ENCODE peak calls at places on chromosomes 16 and 17, in eight cellular contexts. B is heart left ventricle, Y is IMR-90, I is endothelial cell of umbilical vein, A is breast epithelium, M is A549, R is ovary, H is right lobe of liver. D is an unnamed sample.

GRCh38 chr17:82487898-82488297 is 29.4 kb downstream of the NARF start:
- DNase-seq in Y (no peak), R (no peak), A (no peak), B (peak), H (no peak), M (no peak), I (no peak), D (no peak)

GRCh38 chr17:18257747-18258355 is 687 bp downstream of the FLII start:
- DNase-seq in A (peak), M (peak), R (peak), B (peak), Y (peak), I (peak), H (peak), D (no peak)

GRCh38 chr16:58236831-58237230 is 38.9 kb upstream of the CSNK2A2 start:
- DNase-seq in B (no peak), Y (no peak), M (no peak), H (no peak), R (no peak), I (no peak), A (no peak), D (no peak)

GRCh38 chr16:19963306-19963705 is 78.7 kb upstream of the GPRC5B start:
- DNase-seq in I (no peak), B (peak), A (no peak), H (no peak), Y (no peak), M (no peak), R (no peak), D (no peak)

GRCh38 chr17:36979585-36979941 is 30.8 kb downstream of the AATF start:
- DNase-seq in A (no peak), I (peak), Y (no peak), R (no peak), H (no peak), M (no peak), B (no peak), D (no peak)

GRCh38 chr16:6753553-6753952 is 579.1 kb upstream of the RBFOX1 start:
- DNase-seq in Y (no peak), R (no peak), A (no peak), H (no peak), I (no peak), B (no peak), M (no peak), D (no peak)

GRCh38 chr17:1830288-1830687 is 483 bp downstream of the RPA1 start:
- DNase-seq in I (peak), R (no peak), Y (no peak), M (peak), H (no peak), A (no peak), B (no peak), D (no peak)

GRCh38 chr17:1112875-1113274 is 66.9 kb downstream of the ABR start:
- DNase-seq in M (no peak), R (no peak), I (no peak), H (no peak), A (no peak), B (no peak), Y (no peak), D (no peak)

GRCh38 chr16:30005341-30006094 is 5.3 kb downstream of the DOC2A start:
- DNase-seq in H (no peak), Y (peak), B (no peak), I (peak), A (no peak), M (peak), R (no peak), D (no peak)

GRCh38 chr17:58446086-58446485 is 28.8 kb upstream of the RNF43 start:
- DNase-seq in B (no peak), R (no peak), H (no peak), Y (no peak), M (no peak), I (no peak), A (no peak), D (no peak)

GRCh38 chr16:77956231-77956630 is 66.1 kb upstream of the CLEC3A start:
- DNase-seq in M (no peak), R (no peak), H (no peak), B (no peak), I (no peak), A (no peak), Y (no peak), D (no peak)

GRCh38 chr16:59665618-59666220 is 931.6 kb upstream of the GOT2 start:
- DNase-seq in M (no peak), Y (no peak), I (no peak), A (no peak), H (no peak), B (no peak), R (no peak), D (no peak)

GRCh38 chr17:31394544-31394943 is 3.1 kb downstream of the RAB11FIP4 start:
- DNase-seq in R (peak), M (no peak), Y (peak), B (peak), H (no peak), I (peak), A (no peak), D (no peak)

GRCh38 chr17:65228734-65229390 is 91.7 kb downstream of the RGS9 start:
- DNase-seq in I (peak), A (no peak), Y (peak), M (no peak), H (no peak), R (no peak), B (no peak), D (no peak)

GRCh38 chr17:4583796-4584124 is 569 bp upstream of the SMTNL2 start:
- DNase-seq in R (peak), M (peak), A (no peak), B (peak), Y (no peak), I (peak), H (no peak), D (no peak)

GRCh38 chr17:28973414-28973813 is 22.1 kb upstream of the PHF12 start:
- DNase-seq in Y (peak), B (peak), R (no peak), A (no peak), M (no peak), H (no peak), I (no peak), D (no peak)

GRCh38 chr17:47728214-47728877 is 4.7 kb upstream of the TBX21 start:
- DNase-seq in R (no peak), B (no peak), A (no peak), M (no peak), H (no peak), I (no peak), Y (no peak), D (no peak)
- H3K4me3 ChIP-seq in R (no peak), B (no peak), A (no peak), M (no peak), H (no peak), I (no peak), Y (no peak), D (no peak)

DNA sequence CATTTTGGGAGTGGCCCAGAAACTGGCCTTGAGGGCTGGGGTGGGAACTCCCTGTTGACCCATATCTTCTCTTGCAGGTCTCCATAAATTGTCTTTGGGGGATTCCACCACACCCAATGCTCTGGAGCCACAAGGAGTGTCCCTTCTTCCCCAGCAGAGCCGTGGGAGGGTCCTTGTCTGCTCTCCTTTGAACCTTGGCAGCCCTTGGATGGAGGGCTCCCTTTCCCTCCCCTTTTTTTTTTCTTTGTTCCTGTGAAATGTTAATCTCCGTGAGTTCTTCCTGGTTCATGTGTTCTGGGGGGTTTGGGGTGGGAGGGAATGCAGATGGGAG is 6.3 kb downstream of the ELOB start:
- DNase-seq in I (no peak), R (no peak), Y (no peak), A (no peak), H (no peak), B (no peak), M (no peak), D (no peak)
- H3K27ac ChIP-seq in I (no peak), R (no peak), Y (no peak), A (peak), H (no peak), B (no peak), M (peak), D (peak)

DNA sequence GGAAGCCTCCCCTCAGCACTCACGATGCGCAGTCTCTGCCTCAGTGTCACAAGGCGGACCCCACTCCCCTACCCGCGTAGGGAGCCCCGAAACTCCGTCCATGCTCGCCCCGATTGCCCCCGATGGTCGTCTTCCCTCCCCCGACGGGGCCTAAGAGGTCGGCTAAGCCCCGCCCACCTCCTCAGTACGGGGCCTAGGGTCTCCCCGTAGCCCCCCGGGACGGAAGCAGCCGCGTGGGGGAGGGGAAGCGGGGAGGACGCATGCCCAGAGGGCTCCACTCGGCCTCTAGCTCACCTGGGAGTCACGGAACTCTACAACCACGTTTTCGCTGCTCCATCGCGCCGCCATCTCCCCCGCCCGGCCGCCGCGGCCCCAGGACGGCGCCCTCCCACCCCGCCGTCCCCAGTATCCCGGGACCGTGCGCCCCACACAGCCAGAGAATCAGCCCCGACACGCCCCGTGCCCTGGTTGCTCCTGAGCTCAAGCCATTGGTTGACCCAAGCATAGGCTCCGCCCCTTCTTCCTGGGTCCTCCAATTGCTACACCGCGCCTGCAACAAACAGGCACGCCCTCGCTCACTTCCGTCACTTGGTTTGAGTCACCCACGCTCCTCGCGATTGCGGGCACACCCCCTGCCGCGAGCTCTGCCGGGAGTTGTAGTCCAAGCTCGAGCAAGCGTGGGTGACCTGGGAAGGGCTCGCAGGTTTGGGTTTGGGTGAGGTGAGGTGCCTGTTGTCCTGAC is at the start of gene WDR59:
- DNase-seq in M (peak), A (peak), Y (peak), I (peak), R (peak), B (peak), H (peak), D (peak)
- TF ChIP-seq POLR2A in M (peak), A (no peak), Y (peak), I (peak), R (peak), B (no peak), H (peak), D (peak)

GRCh38 chr17:35241520-35241919 is 1.4 kb upstream of the SLFN5 start:
- DNase-seq in A (no peak), I (no peak), Y (no peak), M (no peak), R (peak), H (no peak), B (no peak), D (no peak)
- H3K4me3 ChIP-seq in A (peak), I (no peak), Y (no peak), M (no peak), R (peak), H (no peak), B (peak), D (peak)

DNA sequence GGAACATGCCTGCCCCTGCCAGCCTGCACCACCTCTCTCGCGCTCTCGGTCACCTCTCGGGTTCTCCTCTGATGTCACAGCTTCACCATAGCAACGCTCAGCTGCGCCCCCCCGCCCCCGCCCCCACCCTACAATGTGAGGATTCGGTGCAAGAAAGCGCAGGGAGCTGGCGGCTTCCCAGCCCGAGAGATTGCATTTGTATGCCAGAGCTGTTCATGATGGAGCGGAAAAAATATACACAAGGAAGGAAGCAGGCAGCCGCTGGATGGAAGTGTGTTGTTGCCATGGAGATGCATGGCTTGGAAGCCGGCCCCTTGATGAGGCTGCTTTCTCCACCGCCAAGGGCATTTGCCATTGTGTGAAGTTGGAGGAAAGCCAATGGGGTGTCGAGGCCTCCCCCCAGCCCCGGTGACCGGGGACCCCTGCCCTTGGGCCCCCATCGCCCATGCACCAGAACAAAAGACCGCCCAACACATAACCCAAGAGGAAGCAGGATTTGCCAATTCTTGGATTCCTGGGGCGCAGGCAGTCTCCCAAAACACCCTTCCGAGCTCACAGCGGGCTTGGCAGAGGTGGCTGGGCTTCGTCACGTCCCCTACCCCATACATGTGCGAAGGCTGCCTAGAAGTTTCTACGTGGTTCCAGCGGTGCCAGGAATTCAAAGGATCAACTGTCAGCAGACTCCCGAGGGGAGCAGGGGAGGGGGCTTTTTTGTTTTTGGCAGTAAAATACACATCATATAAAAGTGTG is 81.0 kb upstream of the PLCG2 start:
- DNase-seq in R (no peak), M (no peak), A (no peak), B (peak), I (peak), Y (no peak), H (peak), D (no peak)
- H3K27ac ChIP-seq in R (no peak), M (no peak), A (no peak), B (no peak), I (peak), Y (no peak), H (no peak), D (peak)

GRCh38 chr17:42389135-42389417 is 834 bp upstream of the STAT3 start:
- DNase-seq in Y (no peak), I (no peak), B (no peak), R (no peak), A (no peak), H (no peak), M (no peak), D (no peak)

GRCh38 chr17:42386784-42387183 is 1.5 kb downstream of the STAT3 start:
- DNase-seq in R (no peak), M (no peak), B (no peak), H (no peak), Y (no peak), I (no peak), A (no peak), D (no peak)

GRCh38 chr17:42388381-42389134 is at the start of gene STAT3:
- DNase-seq in M (peak), H (peak), A (peak), B (peak), I (peak), Y (peak), R (peak), D (peak)

GRCh38 chr17:42387221-42387657 is 1.0 kb downstream of the STAT3 start:
- DNase-seq in Y (peak), H (no peak), B (no peak), I (peak), R (no peak), M (no peak), A (no peak), D (no peak)

DNA sequence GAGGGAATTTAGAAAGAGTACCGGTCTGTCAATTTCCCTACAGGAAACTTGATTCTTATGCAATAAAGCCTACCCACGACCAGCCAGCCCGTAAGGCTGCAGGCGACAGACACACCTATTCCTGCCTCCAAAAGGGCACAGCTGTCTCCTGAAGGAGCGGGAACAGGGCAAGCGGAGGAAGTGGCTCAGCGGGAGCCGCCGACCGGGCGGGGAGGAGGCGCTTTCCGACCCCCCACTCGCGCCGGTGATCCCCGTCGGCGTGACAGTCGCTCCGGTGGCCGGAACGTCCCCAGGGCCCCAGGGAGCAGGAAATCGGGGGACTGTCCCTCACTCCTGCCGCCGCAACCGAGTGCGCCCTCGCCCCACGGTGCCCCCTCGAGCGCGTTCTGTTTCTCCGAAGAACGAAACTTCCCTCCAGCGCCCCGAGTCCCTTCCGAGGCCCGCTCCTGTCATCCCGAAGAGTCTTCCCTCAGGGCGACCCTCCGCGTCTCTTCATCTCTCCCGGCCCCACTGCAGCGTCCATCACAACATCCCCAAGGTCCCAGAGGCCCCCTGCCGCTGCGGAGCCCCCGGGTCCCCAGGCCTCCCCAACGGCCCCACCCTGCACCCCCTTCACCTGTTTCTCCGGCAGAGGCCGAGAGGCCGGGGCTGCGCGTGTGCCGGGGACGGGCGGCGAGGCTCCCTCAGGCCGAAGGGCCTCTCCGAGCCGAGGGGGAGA is 420 bp downstream of the STAT3 start:
- DNase-seq in H (peak), R (peak), B (peak), A (peak), I (peak), M (no peak), Y (no peak), D (no peak)
- TF ChIP-seq POLR2A in H (no peak), R (no peak), B (peak), A (no peak), I (no peak), M (no peak), Y (no peak), D (peak)

DNA sequence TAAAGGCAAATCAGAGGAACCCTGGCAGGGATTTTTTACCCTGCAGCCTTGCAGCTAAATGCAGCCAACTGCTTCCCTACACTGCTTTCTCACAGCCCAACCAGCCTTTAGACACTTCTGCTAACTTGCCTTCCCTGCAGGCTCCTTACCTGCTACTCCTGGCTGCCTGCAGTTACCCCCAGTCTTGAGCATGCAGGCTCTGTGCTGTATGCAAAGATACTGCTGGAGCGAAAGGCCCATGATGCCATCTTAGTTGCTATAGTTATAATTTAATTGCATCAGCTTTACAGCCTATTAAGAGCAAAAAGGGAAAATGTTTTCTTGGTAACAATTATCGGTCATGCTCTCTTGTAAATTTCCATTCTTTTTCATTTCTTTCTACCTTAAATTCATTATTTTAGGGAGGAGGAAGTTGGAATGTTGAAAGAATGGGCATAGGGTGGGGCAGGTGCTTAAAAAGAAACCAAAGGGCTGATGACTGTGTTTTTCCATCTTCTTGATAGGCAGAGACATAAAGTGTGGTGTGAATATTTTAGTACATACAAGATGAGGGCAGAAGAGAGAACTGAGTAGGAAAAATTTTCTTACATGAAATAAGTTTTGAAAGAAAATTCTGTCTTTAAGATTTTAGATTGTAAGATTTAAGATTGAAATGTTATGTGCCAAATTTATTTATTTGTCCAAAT is 20.0 kb downstream of the NUP93 start:
- DNase-seq in R (no peak), I (no peak), B (no peak), A (no peak), Y (no peak), M (no peak), H (no peak), D (no peak)
- H3K4me3 ChIP-seq in R (no peak), I (no peak), B (no peak), A (no peak), Y (no peak), M (no peak), H (no peak), D (no peak)

D was measured in esophagus squamous epithelium.